ENCODE peak calls at places on chromosomes 16 and 17, in four cellular contexts. One of them, this sample, is unnamed.

GRCh38 chr16:84909686-84910085 is 89.9 kb downstream of the CRISPLD2 start:
- DNase-seq in stimulated activated CD4-positive, alpha-beta T cell treated with anti-CD3 and anti-CD28 coated beads, Interleukin-1b, Interleukin-23, amount 100 ng/mL, for 1 hour: no peak
- DNase-seq in lower leg skin: no peak
- DNase-seq in left cardiac atrium: no peak
- DNase-seq in this sample: no peak

GRCh38 chr16:68732741-68733399 is 4.2 kb upstream of the CDH1 start:
- DNase-seq in stimulated activated CD4-positive, alpha-beta T cell treated with anti-CD3 and anti-CD28 coated beads, Interleukin-1b, Interleukin-23, amount 100 ng/mL, for 1 hour: no peak
- DNase-seq in left cardiac atrium: no peak
- DNase-seq in lower leg skin: no peak
- DNase-seq in this sample: no peak

GRCh38 chr16:59543641-59544040 is 809.5 kb upstream of the GOT2 start:
- DNase-seq in lower leg skin: no peak
- DNase-seq in left cardiac atrium: no peak
- DNase-seq in stimulated activated CD4-positive, alpha-beta T cell treated with anti-CD3 and anti-CD28 coated beads, Interleukin-1b, Interleukin-23, amount 100 ng/mL, for 1 hour: no peak
- DNase-seq in this sample: no peak

GRCh38 chr17:36901506-36901905 is 35.8 kb upstream of the LHX1 start:
- DNase-seq in lower leg skin: no peak
- DNase-seq in stimulated activated CD4-positive, alpha-beta T cell treated with anti-CD3 and anti-CD28 coated beads, Interleukin-1b, Interleukin-23, amount 100 ng/mL, for 1 hour: no peak
- DNase-seq in left cardiac atrium: no peak
- DNase-seq in this sample: no peak

GRCh38 chr17:81926451-81927144 is 937 bp downstream of the MAFG start:
- DNase-seq in left cardiac atrium: peak
- DNase-seq in stimulated activated CD4-positive, alpha-beta T cell treated with anti-CD3 and anti-CD28 coated beads, Interleukin-1b, Interleukin-23, amount 100 ng/mL, for 1 hour: peak
- DNase-seq in lower leg skin: peak
- DNase-seq in this sample: no peak

GRCh38 chr16:23967018-23967417 is 131.2 kb downstream of the PRKCB start:
- DNase-seq in lower leg skin: no peak
- DNase-seq in stimulated activated CD4-positive, alpha-beta T cell treated with anti-CD3 and anti-CD28 coated beads, Interleukin-1b, Interleukin-23, amount 100 ng/mL, for 1 hour: no peak
- DNase-seq in left cardiac atrium: no peak
- DNase-seq in this sample: no peak

GRCh38 chr17:19238167-19238505 is 970 bp downstream of the EPN2 start:
- DNase-seq in left cardiac atrium: peak
- DNase-seq in lower leg skin: peak
- DNase-seq in stimulated activated CD4-positive, alpha-beta T cell treated with anti-CD3 and anti-CD28 coated beads, Interleukin-1b, Interleukin-23, amount 100 ng/mL, for 1 hour: no peak
- DNase-seq in this sample: no peak

GRCh38 chr16:88618182-88618955 is 20.0 kb upstream of the IL17C start:
- DNase-seq in left cardiac atrium: no peak
- DNase-seq in stimulated activated CD4-positive, alpha-beta T cell treated with anti-CD3 and anti-CD28 coated beads, Interleukin-1b, Interleukin-23, amount 100 ng/mL, for 1 hour: no peak
- DNase-seq in lower leg skin: no peak
- DNase-seq in this sample: no peak

GRCh38 chr17:38602453-38602852 is 3.3 kb downstream of the SRCIN1 start:
- DNase-seq in stimulated activated CD4-positive, alpha-beta T cell treated with anti-CD3 and anti-CD28 coated beads, Interleukin-1b, Interleukin-23, amount 100 ng/mL, for 1 hour: no peak
- DNase-seq in lower leg skin: no peak
- DNase-seq in left cardiac atrium: no peak
- DNase-seq in this sample: no peak

GRCh38 chr17:30323262-30323894 is 10.5 kb downstream of the TMIGD1 start:
- DNase-seq in left cardiac atrium: no peak
- DNase-seq in stimulated activated CD4-positive, alpha-beta T cell treated with anti-CD3 and anti-CD28 coated beads, Interleukin-1b, Interleukin-23, amount 100 ng/mL, for 1 hour: no peak
- DNase-seq in lower leg skin: no peak
- DNase-seq in this sample: no peak

GRCh38 chr17:11144358-11145233 is 96.4 kb upstream of the SHISA6 start:
- DNase-seq in left cardiac atrium: peak
- DNase-seq in lower leg skin: no peak
- DNase-seq in stimulated activated CD4-positive, alpha-beta T cell treated with anti-CD3 and anti-CD28 coated beads, Interleukin-1b, Interleukin-23, amount 100 ng/mL, for 1 hour: no peak
- DNase-seq in this sample: no peak

GRCh38 chr17:72465191-72466024 is 344.6 kb downstream of the SOX9 start:
- DNase-seq in lower leg skin: peak
- DNase-seq in left cardiac atrium: no peak
- DNase-seq in stimulated activated CD4-positive, alpha-beta T cell treated with anti-CD3 and anti-CD28 coated beads, Interleukin-1b, Interleukin-23, amount 100 ng/mL, for 1 hour: no peak
- DNase-seq in this sample: no peak

GRCh38 chr16:86707171-86707570 is 128.8 kb downstream of the FOXL1 start:
- DNase-seq in lower leg skin: no peak
- DNase-seq in stimulated activated CD4-positive, alpha-beta T cell treated with anti-CD3 and anti-CD28 coated beads, Interleukin-1b, Interleukin-23, amount 100 ng/mL, for 1 hour: no peak
- DNase-seq in left cardiac atrium: no peak
- DNase-seq in this sample: no peak

GRCh38 chr16:54507091-54507490 is 220.5 kb upstream of the IRX3 start:
- DNase-seq in stimulated activated CD4-positive, alpha-beta T cell treated with anti-CD3 and anti-CD28 coated beads, Interleukin-1b, Interleukin-23, amount 100 ng/mL, for 1 hour: no peak
- DNase-seq in left cardiac atrium: no peak
- DNase-seq in lower leg skin: no peak
- DNase-seq in this sample: no peak

GRCh38 chr17:32915108-32915700 is 12.7 kb upstream of the TMEM98 start:
- DNase-seq in left cardiac atrium: no peak
- DNase-seq in stimulated activated CD4-positive, alpha-beta T cell treated with anti-CD3 and anti-CD28 coated beads, Interleukin-1b, Interleukin-23, amount 100 ng/mL, for 1 hour: no peak
- DNase-seq in lower leg skin: peak
- DNase-seq in this sample: no peak

This sample was measured in type B pancreatic cell.